ENCODE peak calls at places on chromosomes 13 and 19, in seven cellular contexts. One of them, this sample, is unnamed.

GRCh38 chr19:44684892-44685847 is 13.8 kb upstream of the CEACAM16 start:
- DNase-seq in stimulated activated CD4-positive, alpha-beta T cell treated with anti-CD3 and anti-CD28 coated beads, Interleukin-1b, Interleukin-23, amount 100 ng/mL, for 24 hours: no peak
- DNase-seq in AG09309: peak
- DNase-seq in ascending aorta: peak
- DNase-seq in left lung: peak
- DNase-seq in mammary epithelial cell: peak
- DNase-seq in prostate gland: no peak
- DNase-seq in this sample: peak

GRCh38 chr13:37163626-37164365 is 58.3 kb upstream of the CSNK1A1L start:
- DNase-seq in stimulated activated CD4-positive, alpha-beta T cell treated with anti-CD3 and anti-CD28 coated beads, Interleukin-1b, Interleukin-23, amount 100 ng/mL, for 24 hours: no peak
- DNase-seq in AG09309: no peak
- DNase-seq in ascending aorta: no peak
- DNase-seq in left lung: no peak
- DNase-seq in mammary epithelial cell: no peak
- DNase-seq in prostate gland: no peak
- DNase-seq in this sample: no peak

GRCh38 chr13:30572859-30573275 is 44.9 kb upstream of the USPL1 start:
- DNase-seq in stimulated activated CD4-positive, alpha-beta T cell treated with anti-CD3 and anti-CD28 coated beads, Interleukin-1b, Interleukin-23, amount 100 ng/mL, for 24 hours: no peak
- DNase-seq in AG09309: no peak
- DNase-seq in ascending aorta: no peak
- DNase-seq in left lung: no peak
- DNase-seq in mammary epithelial cell: peak
- DNase-seq in prostate gland: no peak
- DNase-seq in this sample: no peak

GRCh38 chr13:40981361-40981760 is 37.8 kb downstream of the ELF1 start:
- DNase-seq in stimulated activated CD4-positive, alpha-beta T cell treated with anti-CD3 and anti-CD28 coated beads, Interleukin-1b, Interleukin-23, amount 100 ng/mL, for 24 hours: no peak
- DNase-seq in AG09309: no peak
- DNase-seq in ascending aorta: no peak
- DNase-seq in left lung: no peak
- DNase-seq in mammary epithelial cell: no peak
- DNase-seq in prostate gland: no peak
- DNase-seq in this sample: no peak

GRCh38 chr13:51194942-51195341 is 27.3 kb upstream of the FAM124A start:
- DNase-seq in stimulated activated CD4-positive, alpha-beta T cell treated with anti-CD3 and anti-CD28 coated beads, Interleukin-1b, Interleukin-23, amount 100 ng/mL, for 24 hours: no peak
- DNase-seq in AG09309: no peak
- DNase-seq in ascending aorta: no peak
- DNase-seq in left lung: no peak
- DNase-seq in mammary epithelial cell: no peak
- DNase-seq in prostate gland: no peak
- DNase-seq in this sample: no peak

GRCh38 chr19:33503791-33504444 is 17.7 kb downstream of the PEPD start:
- DNase-seq in stimulated activated CD4-positive, alpha-beta T cell treated with anti-CD3 and anti-CD28 coated beads, Interleukin-1b, Interleukin-23, amount 100 ng/mL, for 24 hours: no peak
- DNase-seq in AG09309: no peak
- DNase-seq in ascending aorta: no peak
- DNase-seq in left lung: peak
- DNase-seq in mammary epithelial cell: no peak
- DNase-seq in prostate gland: no peak
- DNase-seq in this sample: no peak

GRCh38 chr19:3743486-3743885 is 18.0 kb downstream of the APBA3 start:
- DNase-seq in stimulated activated CD4-positive, alpha-beta T cell treated with anti-CD3 and anti-CD28 coated beads, Interleukin-1b, Interleukin-23, amount 100 ng/mL, for 24 hours: no peak
- DNase-seq in AG09309: no peak
- DNase-seq in ascending aorta: no peak
- DNase-seq in left lung: no peak
- DNase-seq in mammary epithelial cell: no peak
- DNase-seq in prostate gland: no peak
- DNase-seq in this sample: no peak

GRCh38 chr13:113584870-113585671 is 518 bp downstream of the TFDP1 start:
- DNase-seq in stimulated activated CD4-positive, alpha-beta T cell treated with anti-CD3 and anti-CD28 coated beads, Interleukin-1b, Interleukin-23, amount 100 ng/mL, for 24 hours: no peak
- DNase-seq in AG09309: no peak
- DNase-seq in ascending aorta: peak
- DNase-seq in left lung: peak
- DNase-seq in mammary epithelial cell: peak
- DNase-seq in prostate gland: no peak
- DNase-seq in this sample: peak

GRCh38 chr13:107210216-107211010 is 642.5 kb upstream of the ARGLU1 start:
- DNase-seq in stimulated activated CD4-positive, alpha-beta T cell treated with anti-CD3 and anti-CD28 coated beads, Interleukin-1b, Interleukin-23, amount 100 ng/mL, for 24 hours: no peak
- DNase-seq in AG09309: peak
- DNase-seq in ascending aorta: no peak
- DNase-seq in left lung: no peak
- DNase-seq in mammary epithelial cell: no peak
- DNase-seq in prostate gland: no peak
- DNase-seq in this sample: no peak

GRCh38 chr19:15154002-15154612 is 46.7 kb downstream of the NOTCH3 start:
- DNase-seq in stimulated activated CD4-positive, alpha-beta T cell treated with anti-CD3 and anti-CD28 coated beads, Interleukin-1b, Interleukin-23, amount 100 ng/mL, for 24 hours: no peak
- DNase-seq in AG09309: no peak
- DNase-seq in ascending aorta: no peak
- DNase-seq in left lung: no peak
- DNase-seq in mammary epithelial cell: peak
- DNase-seq in prostate gland: no peak
- DNase-seq in this sample: no peak

GRCh38 chr13:40143559-40143958 is 488.1 kb downstream of the COG6 start:
- DNase-seq in stimulated activated CD4-positive, alpha-beta T cell treated with anti-CD3 and anti-CD28 coated beads, Interleukin-1b, Interleukin-23, amount 100 ng/mL, for 24 hours: no peak
- DNase-seq in AG09309: no peak
- DNase-seq in ascending aorta: no peak
- DNase-seq in left lung: no peak
- DNase-seq in mammary epithelial cell: no peak
- DNase-seq in prostate gland: no peak
- DNase-seq in this sample: no peak

GRCh38 chr13:40240293-40240692 is 426.1 kb downstream of the FOXO1 start:
- DNase-seq in stimulated activated CD4-positive, alpha-beta T cell treated with anti-CD3 and anti-CD28 coated beads, Interleukin-1b, Interleukin-23, amount 100 ng/mL, for 24 hours: no peak
- DNase-seq in AG09309: no peak
- DNase-seq in ascending aorta: no peak
- DNase-seq in left lung: no peak
- DNase-seq in mammary epithelial cell: no peak
- DNase-seq in prostate gland: no peak
- DNase-seq in this sample: no peak

GRCh38 chr13:114204894-114205293 is 25.8 kb downstream of the CFAP97D2 start:
- DNase-seq in stimulated activated CD4-positive, alpha-beta T cell treated with anti-CD3 and anti-CD28 coated beads, Interleukin-1b, Interleukin-23, amount 100 ng/mL, for 24 hours: no peak
- DNase-seq in AG09309: no peak
- DNase-seq in ascending aorta: no peak
- DNase-seq in left lung: no peak
- DNase-seq in mammary epithelial cell: no peak
- DNase-seq in prostate gland: no peak
- DNase-seq in this sample: no peak

GRCh38 chr13:102856603-102857002 is 10.8 kb downstream of the ERCC5 start:
- DNase-seq in stimulated activated CD4-positive, alpha-beta T cell treated with anti-CD3 and anti-CD28 coated beads, Interleukin-1b, Interleukin-23, amount 100 ng/mL, for 24 hours: no peak
- DNase-seq in AG09309: no peak
- DNase-seq in ascending aorta: no peak
- DNase-seq in left lung: no peak
- DNase-seq in mammary epithelial cell: peak
- DNase-seq in prostate gland: no peak
- DNase-seq in this sample: no peak

GRCh38 chr19:11479470-11480080 is 1.3 kb downstream of the ELAVL3 start:
- DNase-seq in stimulated activated CD4-positive, alpha-beta T cell treated with anti-CD3 and anti-CD28 coated beads, Interleukin-1b, Interleukin-23, amount 100 ng/mL, for 24 hours: no peak
- DNase-seq in AG09309: no peak
- DNase-seq in ascending aorta: no peak
- DNase-seq in left lung: peak
- DNase-seq in mammary epithelial cell: no peak
- DNase-seq in prostate gland: no peak
- DNase-seq in this sample: no peak